ENCODE peak calls at places on chromosomes 11 and 22, in six cellular contexts. R, K, H, T, B and M are unnamed samples.

GRCh38 chr22:32622004-32622761 is 147.6 kb downstream of the FBXO7 start:
- DNase-seq in H (no peak), T (peak; percentile 78), R (no peak), B (no peak), K (peak; percentile 44), M (no peak)

GRCh38 chr11:46386674-46387073 is 4.9 kb downstream of the CHRM4 start:
- DNase-seq in B (no peak), T (peak; percentile 23), R (no peak), K (no peak), H (peak; percentile 67), M (no peak)

GRCh38 chr22:38017272-38017920 is 33.0 kb upstream of the SOX10 start:
- DNase-seq in K (peak; percentile 69), T (peak; percentile 71), B (no peak), R (no peak), H (no peak), M (no peak)

GRCh38 chr22:23068096-23068831 is 2.1 kb upstream of the GNAZ start:
- DNase-seq in R (no peak), T (no peak), B (no peak), K (no peak), H (no peak), M (no peak)

GRCh38 chr22:20750461-20751184 is 23.3 kb upstream of the SERPIND1 start:
- DNase-seq in K (peak; percentile 78), H (peak; percentile 11), B (no peak), T (peak; percentile 73), R (peak; percentile 10), M (no peak)

GRCh38 chr11:7673724-7674434 is 579 bp upstream of the CYB5R2 start:
- DNase-seq in K (no peak), R (peak; percentile 28), H (no peak), B (no peak), T (no peak), M (no peak)

GRCh38 chr11:46302866-46303265 is 25.4 kb downstream of the CREB3L1 start:
- DNase-seq in H (no peak), B (no peak), T (no peak), K (no peak), R (no peak), M (no peak)

GRCh38 chr11:68093565-68093964 is 27.6 kb downstream of the CHKA start:
- DNase-seq in B (no peak), R (no peak), K (no peak), T (no peak), H (no peak), M (no peak)

GRCh38 chr11:1564535-1565172 is 7.4 kb downstream of the DUSP8 start:
- DNase-seq in R (no peak), B (peak; percentile 94), K (no peak), T (peak; percentile 71), H (no peak), M (no peak)

GRCh38 chr11:116928845-116929244 is 91.4 kb upstream of the APOA1 start:
- DNase-seq in B (no peak), T (no peak), K (no peak), R (no peak), H (no peak), M (no peak)

GRCh38 chr11:19234428-19234827 is 6.3 kb downstream of the E2F8 start:
- DNase-seq in H (no peak), K (no peak), B (no peak), T (no peak), R (no peak), M (no peak)

GRCh38 chr11:8066911-8067455 is 14.0 kb upstream of the TUB start:
- DNase-seq in T (no peak), H (no peak), K (no peak), R (no peak), B (no peak), M (no peak)

GRCh38 chr11:72353861-72354260 is 80.5 kb downstream of the CLPB start:
- DNase-seq in T (no peak), K (no peak), R (no peak), B (no peak), H (peak; percentile 22), M (no peak)